ENCODE peak calls at places on chromosomes 13 and 19, in seven cellular contexts. One of them, this sample, is unnamed.

GRCh38 chr19:51590441-51590840 is 19.4 kb downstream of the ZNF175 start:
- DNase-seq in activated naive CD4-positive, alpha-beta T cell treated with anti-CD3 and anti-CD28 coated beads, Interleukin-2, amount 50 U/mL, for 16 hours: no peak
- DNase-seq in naive thymus-derived CD8-positive, alpha-beta T cell: no peak
- DNase-seq in smooth muscle cell of the brain vasculature: no peak
- DNase-seq in NCI-H345: no peak
- DNase-seq in HCT116: no peak
- DNase-seq in NCI-H1105: no peak
- DNase-seq in this sample: no peak

GRCh38 chr13:102839462-102839861 is 6.4 kb upstream of the ERCC5 start:
- DNase-seq in activated naive CD4-positive, alpha-beta T cell treated with anti-CD3 and anti-CD28 coated beads, Interleukin-2, amount 50 U/mL, for 16 hours: no peak
- DNase-seq in naive thymus-derived CD8-positive, alpha-beta T cell: no peak
- DNase-seq in smooth muscle cell of the brain vasculature: no peak
- DNase-seq in NCI-H345: no peak
- DNase-seq in HCT116: no peak
- DNase-seq in NCI-H1105: no peak
- DNase-seq in this sample: no peak

GRCh38 chr13:40517486-40518311 is 148.7 kb downstream of the FOXO1 start:
- DNase-seq in activated naive CD4-positive, alpha-beta T cell treated with anti-CD3 and anti-CD28 coated beads, Interleukin-2, amount 50 U/mL, for 16 hours: peak
- DNase-seq in naive thymus-derived CD8-positive, alpha-beta T cell: no peak
- DNase-seq in smooth muscle cell of the brain vasculature: no peak
- DNase-seq in NCI-H345: no peak
- DNase-seq in HCT116: no peak
- DNase-seq in NCI-H1105: no peak
- DNase-seq in this sample: no peak

GRCh38 chr13:103308700-103309099 is 242.5 kb upstream of the SLC10A2 start:
- DNase-seq in activated naive CD4-positive, alpha-beta T cell treated with anti-CD3 and anti-CD28 coated beads, Interleukin-2, amount 50 U/mL, for 16 hours: no peak
- DNase-seq in naive thymus-derived CD8-positive, alpha-beta T cell: no peak
- DNase-seq in smooth muscle cell of the brain vasculature: no peak
- DNase-seq in NCI-H345: no peak
- DNase-seq in HCT116: no peak
- DNase-seq in NCI-H1105: no peak
- DNase-seq in this sample: no peak

GRCh38 chr13:33193428-33193974 is 92.1 kb downstream of the STARD13 start:
- DNase-seq in activated naive CD4-positive, alpha-beta T cell treated with anti-CD3 and anti-CD28 coated beads, Interleukin-2, amount 50 U/mL, for 16 hours: no peak
- DNase-seq in naive thymus-derived CD8-positive, alpha-beta T cell: no peak
- DNase-seq in smooth muscle cell of the brain vasculature: no peak
- DNase-seq in NCI-H345: no peak
- DNase-seq in HCT116: no peak
- DNase-seq in NCI-H1105: no peak
- DNase-seq in this sample: no peak

GRCh38 chr19:1884291-1884718 is 991 bp downstream of the ABHD17A start:
- DNase-seq in activated naive CD4-positive, alpha-beta T cell treated with anti-CD3 and anti-CD28 coated beads, Interleukin-2, amount 50 U/mL, for 16 hours: no peak
- DNase-seq in naive thymus-derived CD8-positive, alpha-beta T cell: no peak
- DNase-seq in smooth muscle cell of the brain vasculature: no peak
- DNase-seq in NCI-H345: no peak
- DNase-seq in HCT116: no peak
- DNase-seq in NCI-H1105: no peak
- DNase-seq in this sample: no peak

GRCh38 chr19:47518139-47518538 is 3.3 kb upstream of the NAPA start:
- DNase-seq in activated naive CD4-positive, alpha-beta T cell treated with anti-CD3 and anti-CD28 coated beads, Interleukin-2, amount 50 U/mL, for 16 hours: peak
- DNase-seq in naive thymus-derived CD8-positive, alpha-beta T cell: peak
- DNase-seq in smooth muscle cell of the brain vasculature: no peak
- DNase-seq in NCI-H345: no peak
- DNase-seq in HCT116: no peak
- DNase-seq in NCI-H1105: no peak
- DNase-seq in this sample: no peak

GRCh38 chr19:4528843-4529242 is 6.2 kb downstream of the PLIN5 start:
- DNase-seq in activated naive CD4-positive, alpha-beta T cell treated with anti-CD3 and anti-CD28 coated beads, Interleukin-2, amount 50 U/mL, for 16 hours: no peak
- DNase-seq in naive thymus-derived CD8-positive, alpha-beta T cell: no peak
- DNase-seq in smooth muscle cell of the brain vasculature: no peak
- DNase-seq in NCI-H345: no peak
- DNase-seq in HCT116: no peak
- DNase-seq in NCI-H1105: no peak
- DNase-seq in this sample: no peak

GRCh38 chr13:66266348-66266747 is 963.8 kb downstream of the PCDH9 start:
- DNase-seq in activated naive CD4-positive, alpha-beta T cell treated with anti-CD3 and anti-CD28 coated beads, Interleukin-2, amount 50 U/mL, for 16 hours: no peak
- DNase-seq in naive thymus-derived CD8-positive, alpha-beta T cell: no peak
- DNase-seq in smooth muscle cell of the brain vasculature: no peak
- DNase-seq in NCI-H345: no peak
- DNase-seq in HCT116: no peak
- DNase-seq in NCI-H1105: no peak
- DNase-seq in this sample: no peak

GRCh38 chr13:105047676-105048295 is 1487.7 kb downstream of the EFNB2 start:
- DNase-seq in activated naive CD4-positive, alpha-beta T cell treated with anti-CD3 and anti-CD28 coated beads, Interleukin-2, amount 50 U/mL, for 16 hours: no peak
- DNase-seq in naive thymus-derived CD8-positive, alpha-beta T cell: no peak
- DNase-seq in smooth muscle cell of the brain vasculature: no peak
- DNase-seq in NCI-H345: no peak
- DNase-seq in HCT116: no peak
- DNase-seq in NCI-H1105: no peak
- DNase-seq in this sample: no peak

GRCh38 chr19:39335168-39335567 is 675 bp downstream of the GMFG start:
- DNase-seq in activated naive CD4-positive, alpha-beta T cell treated with anti-CD3 and anti-CD28 coated beads, Interleukin-2, amount 50 U/mL, for 16 hours: no peak
- DNase-seq in naive thymus-derived CD8-positive, alpha-beta T cell: no peak
- DNase-seq in smooth muscle cell of the brain vasculature: no peak
- DNase-seq in NCI-H345: no peak
- DNase-seq in HCT116: no peak
- DNase-seq in NCI-H1105: no peak
- DNase-seq in this sample: no peak

GRCh38 chr13:62629618-62630017 is 1214.0 kb upstream of the PCDH20 start:
- DNase-seq in activated naive CD4-positive, alpha-beta T cell treated with anti-CD3 and anti-CD28 coated beads, Interleukin-2, amount 50 U/mL, for 16 hours: no peak
- DNase-seq in naive thymus-derived CD8-positive, alpha-beta T cell: no peak
- DNase-seq in smooth muscle cell of the brain vasculature: no peak
- DNase-seq in NCI-H345: no peak
- DNase-seq in HCT116: no peak
- DNase-seq in NCI-H1105: no peak
- DNase-seq in this sample: no peak

GRCh38 chr19:19657397-19657783 is 6.1 kb downstream of the ATP13A1 start:
- DNase-seq in activated naive CD4-positive, alpha-beta T cell treated with anti-CD3 and anti-CD28 coated beads, Interleukin-2, amount 50 U/mL, for 16 hours: no peak
- DNase-seq in naive thymus-derived CD8-positive, alpha-beta T cell: no peak
- DNase-seq in smooth muscle cell of the brain vasculature: no peak
- DNase-seq in NCI-H345: no peak
- DNase-seq in HCT116: no peak
- DNase-seq in NCI-H1105: no peak
- DNase-seq in this sample: peak

GRCh38 chr13:44088911-44089851 is 209.5 kb downstream of the LACC1 start:
- DNase-seq in activated naive CD4-positive, alpha-beta T cell treated with anti-CD3 and anti-CD28 coated beads, Interleukin-2, amount 50 U/mL, for 16 hours: no peak
- DNase-seq in naive thymus-derived CD8-positive, alpha-beta T cell: no peak
- DNase-seq in smooth muscle cell of the brain vasculature: no peak
- DNase-seq in NCI-H345: no peak
- DNase-seq in HCT116: no peak
- DNase-seq in NCI-H1105: no peak
- DNase-seq in this sample: no peak

GRCh38 chr19:13277104-13277809 is 127.0 kb downstream of the IER2 start:
- DNase-seq in activated naive CD4-positive, alpha-beta T cell treated with anti-CD3 and anti-CD28 coated beads, Interleukin-2, amount 50 U/mL, for 16 hours: peak
- DNase-seq in naive thymus-derived CD8-positive, alpha-beta T cell: peak
- DNase-seq in smooth muscle cell of the brain vasculature: peak
- DNase-seq in NCI-H345: peak
- DNase-seq in HCT116: peak
- DNase-seq in NCI-H1105: peak
- DNase-seq in this sample: peak

GRCh38 chr19:48424694-48425219 is 21.0 kb upstream of the GRWD1 start:
- DNase-seq in activated naive CD4-positive, alpha-beta T cell treated with anti-CD3 and anti-CD28 coated beads, Interleukin-2, amount 50 U/mL, for 16 hours: no peak
- DNase-seq in naive thymus-derived CD8-positive, alpha-beta T cell: peak
- DNase-seq in smooth muscle cell of the brain vasculature: no peak
- DNase-seq in NCI-H345: no peak
- DNase-seq in HCT116: no peak
- DNase-seq in NCI-H1105: no peak
- DNase-seq in this sample: no peak

GRCh38 chr13:113404723-113405471 is 41.0 kb upstream of the GRTP1 start:
- DNase-seq in activated naive CD4-positive, alpha-beta T cell treated with anti-CD3 and anti-CD28 coated beads, Interleukin-2, amount 50 U/mL, for 16 hours: peak
- DNase-seq in naive thymus-derived CD8-positive, alpha-beta T cell: no peak
- DNase-seq in smooth muscle cell of the brain vasculature: no peak
- DNase-seq in NCI-H345: peak
- DNase-seq in HCT116: no peak
- DNase-seq in NCI-H1105: peak
- DNase-seq in this sample: no peak

GRCh38 chr13:26861951-26862350 is 101.4 kb upstream of the GPR12 start:
- DNase-seq in activated naive CD4-positive, alpha-beta T cell treated with anti-CD3 and anti-CD28 coated beads, Interleukin-2, amount 50 U/mL, for 16 hours: no peak
- DNase-seq in naive thymus-derived CD8-positive, alpha-beta T cell: no peak
- DNase-seq in smooth muscle cell of the brain vasculature: no peak
- DNase-seq in NCI-H345: no peak
- DNase-seq in HCT116: no peak
- DNase-seq in NCI-H1105: no peak
- DNase-seq in this sample: peak

GRCh38 chr19:45798995-45799517 is 6.4 kb upstream of the DMWD start:
- DNase-seq in activated naive CD4-positive, alpha-beta T cell treated with anti-CD3 and anti-CD28 coated beads, Interleukin-2, amount 50 U/mL, for 16 hours: peak
- DNase-seq in naive thymus-derived CD8-positive, alpha-beta T cell: peak
- DNase-seq in smooth muscle cell of the brain vasculature: peak
- DNase-seq in NCI-H345: peak
- DNase-seq in HCT116: no peak
- DNase-seq in NCI-H1105: peak
- DNase-seq in this sample: peak